ENCODE peak calls at places on chromosome 9, in ten cellular contexts. H is T-cell, E is NCI-H748 treated with DMSO at 0.1 percent for 48 hours, O is lower lobe of right lung, C is GM23248, U is iris pigment epithelial cell, G is AG09319, Y is H4, W is sciatic nerve, T is HFFc6. P is an unnamed sample.

GRCh38 chr9:99259231-99259918 is 37.3 kb downstream of the SEC61B start:
- DNase-seq in H (peak), E (no peak), O (peak), C (peak), U (peak), G (no peak), Y (no peak), W (peak), T (peak), P (peak)

GRCh38 chr9:36191290-36191645 is 547 bp downstream of the CLTA start:
- DNase-seq in H (peak), E (no peak), O (peak), C (peak), U (peak), G (no peak), Y (no peak), W (no peak), T (no peak), P (no peak)

GRCh38 chr9:126318858-126319257 is 7.8 kb upstream of the MVB12B start:
- DNase-seq in H (no peak), E (no peak), O (no peak), C (no peak), U (no peak), G (no peak), Y (no peak), W (no peak), T (no peak), P (no peak)

GRCh38 chr9:100488171-100488570 is 15.2 kb downstream of the TMEFF1 start:
- DNase-seq in H (no peak), E (no peak), O (no peak), C (no peak), U (no peak), G (no peak), Y (no peak), W (no peak), T (no peak), P (no peak)

GRCh38 chr9:135794057-135794335 is 92.0 kb downstream of the KCNT1 start:
- DNase-seq in H (no peak), E (no peak), O (no peak), C (no peak), U (no peak), G (no peak), Y (no peak), W (no peak), T (no peak), P (no peak)

GRCh38 chr9:137280478-137281344 is 3.2 kb downstream of the TOR4A start:
- DNase-seq in H (no peak), E (no peak), O (peak), C (peak), U (no peak), G (no peak), Y (no peak), W (no peak), T (no peak), P (no peak)

GRCh38 chr9:129328357-129329103 is 150.5 kb upstream of the IER5L start:
- DNase-seq in H (no peak), E (no peak), O (no peak), C (peak), U (no peak), G (no peak), Y (no peak), W (no peak), T (no peak), P (no peak)

GRCh38 chr9:125649315-125649714 is 57.7 kb downstream of the MAPKAP1 start:
- DNase-seq in H (no peak), E (peak), O (no peak), C (peak), U (peak), G (no peak), Y (peak), W (no peak), T (peak), P (peak)

GRCh38 chr9:29214162-29214520 is 1640.9 kb upstream of the C9orf72 start:
- DNase-seq in H (no peak), E (peak), O (no peak), C (no peak), U (peak), G (no peak), Y (peak), W (no peak), T (no peak), P (peak)

GRCh38 chr9:101739311-101739710 is 864 bp upstream of the GRIN3A start:
- DNase-seq in H (no peak), E (no peak), O (no peak), C (no peak), U (no peak), G (no peak), Y (no peak), W (no peak), T (no peak), P (no peak)

GRCh38 chr9:71793386-71794105 is 25.2 kb upstream of the CEMIP2 start:
- DNase-seq in H (no peak), E (no peak), O (no peak), C (peak), U (peak), G (no peak), Y (no peak), W (no peak), T (peak), P (peak)

GRCh38 chr9:114621975-114622609 is 11.0 kb downstream of the TMEM268 start:
- DNase-seq in H (no peak), E (no peak), O (no peak), C (peak), U (peak), G (no peak), Y (peak), W (no peak), T (peak), P (peak)

GRCh38 chr9:95857896-95858295 is 17.6 kb upstream of the ERCC6L2 start:
- DNase-seq in H (no peak), E (no peak), O (no peak), C (no peak), U (no peak), G (no peak), Y (no peak), W (no peak), T (no peak), P (no peak)

GRCh38 chr9:7777776-7778175 is 21.8 kb downstream of the DMAC1 start:
- DNase-seq in H (no peak), E (peak), O (no peak), C (no peak), U (no peak), G (no peak), Y (no peak), W (no peak), T (no peak), P (no peak)

GRCh38 chr9:126804198-126804695 is 593 bp upstream of the ZBTB43 start:
- DNase-seq in H (no peak), E (no peak), O (no peak), C (no peak), U (no peak), G (no peak), Y (no peak), W (no peak), T (no peak), P (no peak)

GRCh38 chr9:36173861-36174260 is 4.7 kb downstream of the CCIN start:
- DNase-seq in H (no peak), E (no peak), O (no peak), C (no peak), U (no peak), G (no peak), Y (no peak), W (peak), T (no peak), P (no peak)

GRCh38 chr9:80516678-80517077 is 944.9 kb downstream of the TLE4 start:
- DNase-seq in H (no peak), E (no peak), O (no peak), C (no peak), U (no peak), G (no peak), Y (no peak), W (no peak), T (no peak), P (no peak)

GRCh38 chr9:127714916-127715442 is 484 bp downstream of the PTRH1 start:
- DNase-seq in H (no peak), E (no peak), O (no peak), C (peak), U (no peak), G (no peak), Y (no peak), W (no peak), T (no peak), P (no peak)

GRCh38 chr9:78118742-78119473 is 87.3 kb upstream of the GNAQ start:
- DNase-seq in H (no peak), E (no peak), O (no peak), C (peak), U (peak), G (no peak), Y (no peak), W (no peak), T (peak), P (peak)

GRCh38 chr9:134694368-134694665 is 52.7 kb downstream of the COL5A1 start:
- DNase-seq in H (no peak), E (no peak), O (no peak), C (no peak), U (no peak), G (no peak), Y (no peak), W (no peak), T (no peak), P (no peak)

GRCh38 chr9:11992866-11993265 is 700.3 kb upstream of the TYRP1 start:
- DNase-seq in H (no peak), E (no peak), O (no peak), C (no peak), U (no peak), G (no peak), Y (no peak), W (no peak), T (no peak), P (no peak)

GRCh38 chr9:20491612-20492011 is 130.7 kb downstream of the MLLT3 start:
- DNase-seq in H (no peak), E (no peak), O (no peak), C (no peak), U (no peak), G (no peak), Y (no peak), W (no peak), T (no peak), P (no peak)

GRCh38 chr9:135305546-135306180 is 173.9 kb upstream of the PPP1R26 start:
- DNase-seq in H (no peak), E (no peak), O (no peak), C (no peak), U (no peak), G (no peak), Y (no peak), W (no peak), T (no peak), P (no peak)

GRCh38 chr9:35481347-35481975 is 8.4 kb upstream of the RUSC2 start:
- DNase-seq in H (no peak), E (peak), O (no peak), C (peak), U (peak), G (peak), Y (peak), W (no peak), T (peak), P (peak)

GRCh38 chr9:136287960-136288753 is 15.7 kb downstream of the CCDC187 start:
- DNase-seq in H (no peak), E (no peak), O (no peak), C (no peak), U (no peak), G (no peak), Y (no peak), W (no peak), T (no peak), P (no peak)

GRCh38 chr9:110455860-110456259 is 118.2 kb upstream of the TXNDC8 start:
- DNase-seq in H (no peak), E (no peak), O (no peak), C (no peak), U (no peak), G (no peak), Y (no peak), W (no peak), T (no peak), P (no peak)

GRCh38 chr9:129408535-129409215 is 212.2 kb downstream of the C9orf50 start:
- DNase-seq in H (no peak), E (no peak), O (peak), C (no peak), U (no peak), G (no peak), Y (no peak), W (no peak), T (no peak), P (no peak)

GRCh38 chr9:134185536-134186011 is 21.2 kb upstream of the RNU6ATAC start:
- DNase-seq in H (no peak), E (no peak), O (no peak), C (no peak), U (peak), G (no peak), Y (no peak), W (peak), T (no peak), P (no peak)

P was measured in kidney glomerular epithelial cell.